ENCODE peak calls at places on chromosomes 7 and 10, in eight cellular contexts. G, E, D, K, O, I, A and W are unnamed samples.

GRCh38 chr10:106815427-106816043 is 349.0 kb downstream of the SORCS1 start:
- DNase-seq in A (no peak), O (no peak), D (no peak), K (no peak), I (no peak), E (no peak), G (no peak), W (no peak)

GRCh38 chr10:50653142-50653541 is 29.4 kb upstream of the SGMS1 start:
- DNase-seq in D (no peak), A (no peak), G (peak), E (no peak), I (peak), K (no peak), O (no peak), W (no peak)

GRCh38 chr7:77242535-77242934 is 42.9 kb upstream of the FGL2 start:
- DNase-seq in G (no peak), O (no peak), E (no peak), D (no peak), A (no peak), I (no peak), K (no peak), W (no peak)

GRCh38 chr7:138891446-138891810 is 89.8 kb downstream of the KIAA1549 start:
- DNase-seq in A (no peak), G (no peak), I (no peak), D (no peak), K (no peak), E (no peak), O (no peak), W (no peak)

GRCh38 chr7:137873524-137873923 is 26.8 kb upstream of the DGKI start:
- DNase-seq in O (no peak), G (peak), I (no peak), E (no peak), K (no peak), A (no peak), D (no peak), W (no peak)

GRCh38 chr7:36707922-36708321 is 16.4 kb downstream of the AOAH start:
- DNase-seq in K (no peak), A (no peak), G (no peak), I (no peak), D (no peak), O (no peak), E (no peak), W (no peak)

GRCh38 chr10:90407116-90407515 is 450.7 kb downstream of the HTR7 start:
- DNase-seq in D (no peak), A (no peak), G (peak), E (no peak), K (no peak), O (no peak), I (no peak), W (no peak)

GRCh38 chr7:128322040-128322643 is 21.6 kb downstream of the RBM28 start:
- DNase-seq in O (no peak), K (no peak), G (peak), D (no peak), E (no peak), I (no peak), A (no peak), W (no peak)

GRCh38 chr7:5349005-5349380 is 66.2 kb downstream of the SLC29A4 start:
- DNase-seq in I (no peak), K (no peak), O (no peak), D (no peak), G (no peak), E (no peak), A (no peak), W (no peak)

GRCh38 chr10:15280974-15281373 is 90.1 kb downstream of the FAM171A1 start:
- DNase-seq in G (no peak), K (no peak), E (no peak), D (no peak), I (no peak), O (no peak), A (no peak), W (no peak)

GRCh38 chr10:131469551-131469950 is 158.0 kb upstream of the TCERG1L start:
- DNase-seq in O (no peak), A (no peak), I (no peak), D (no peak), G (no peak), E (no peak), K (no peak), W (no peak)

GRCh38 chr10:5764422-5765297 is 48.6 kb downstream of the GDI2 start:
- DNase-seq in D (no peak), E (no peak), A (no peak), O (no peak), G (no peak), I (no peak), K (no peak), W (no peak)

GRCh38 chr7:92880212-92881090 is 44.1 kb upstream of the CDK6 start:
- DNase-seq in K (no peak), I (no peak), A (peak), G (no peak), E (peak), O (no peak), D (no peak), W (no peak)

GRCh38 chr7:44131173-44132009 is 8.0 kb upstream of the POLD2 start:
- DNase-seq in I (no peak), D (no peak), E (peak), A (no peak), O (no peak), K (peak), G (no peak), W (no peak)

GRCh38 chr10:86043236-86043635 is 323.4 kb downstream of the GRID1 start:
- DNase-seq in K (no peak), O (no peak), D (no peak), G (no peak), I (no peak), E (no peak), A (no peak), W (no peak)

GRCh38 chr7:100127866-100128601 is 1.3 kb downstream of the MBLAC1 start:
- DNase-seq in E (no peak), D (no peak), G (no peak), I (no peak), A (no peak), O (no peak), K (no peak), W (peak)

GRCh38 chr10:33025039-33025438 is 67.0 kb upstream of the ITGB1 start:
- DNase-seq in I (no peak), A (no peak), E (no peak), K (no peak), D (no peak), O (no peak), G (no peak), W (no peak)

GRCh38 chr7:151352512-151352911 is 10.9 kb downstream of the NUB1 start:
- DNase-seq in E (no peak), I (no peak), G (no peak), D (no peak), A (no peak), K (no peak), O (no peak), W (no peak)

GRCh38 chr7:114627231-114627630 is 212.6 kb downstream of the FOXP2 start:
- DNase-seq in O (no peak), G (no peak), I (no peak), D (no peak), K (no peak), A (no peak), E (no peak), W (no peak)

GRCh38 chr7:34263168-34263567 is 357.8 kb downstream of the BMPER start:
- DNase-seq in I (no peak), D (no peak), E (no peak), K (no peak), O (no peak), G (no peak), A (no peak), W (no peak)

GRCh38 chr10:97764519-97764931 is 7.3 kb downstream of the SFRP5 start:
- DNase-seq in O (no peak), A (no peak), K (no peak), G (no peak), E (no peak), I (no peak), D (peak), W (no peak)

GRCh38 chr10:64110079-64110478 is 588.9 kb downstream of the REEP3 start:
- DNase-seq in G (no peak), D (no peak), K (no peak), A (no peak), O (no peak), I (no peak), E (no peak), W (no peak)

GRCh38 chr10:124063736-124064135 is 29.7 kb downstream of the CHST15 start:
- DNase-seq in D (no peak), G (peak), A (no peak), O (peak), E (no peak), K (no peak), I (no peak), W (peak)

GRCh38 chr10:6739530-6740174 is 159.6 kb upstream of the PRKCQ start:
- DNase-seq in D (no peak), A (no peak), O (no peak), G (no peak), K (no peak), I (no peak), E (no peak), W (no peak)

GRCh38 chr10:48449501-48450232 is 143.2 kb downstream of the MAPK8 start:
- DNase-seq in D (no peak), G (no peak), K (peak), I (no peak), E (no peak), O (peak), A (peak), W (no peak)

GRCh38 chr7:129853661-129854268 is 99.0 kb downstream of the UBE2H start:
- DNase-seq in A (no peak), E (no peak), G (no peak), K (no peak), O (no peak), I (no peak), D (no peak), W (no peak)

GRCh38 chr7:19369182-19369581 is 224.0 kb upstream of the FERD3L start:
- DNase-seq in E (no peak), O (no peak), I (no peak), G (no peak), A (no peak), D (no peak), K (no peak), W (no peak)

GRCh38 chr10:113572520-113573290 is 19.9 kb downstream of the HABP2 start:
- DNase-seq in I (no peak), O (no peak), G (no peak), D (no peak), A (no peak), K (no peak), E (no peak), W (no peak)

GRCh38 chr7:138919912-138920311 is 61.3 kb downstream of the KIAA1549 start:
- DNase-seq in A (no peak), E (no peak), I (no peak), D (no peak), K (no peak), O (no peak), G (no peak), W (no peak)

GRCh38 chr10:63536678-63537077 is 15.5 kb downstream of the REEP3 start:
- DNase-seq in K (no peak), G (no peak), E (no peak), I (no peak), O (no peak), A (no peak), D (no peak), W (no peak)

DNA sequence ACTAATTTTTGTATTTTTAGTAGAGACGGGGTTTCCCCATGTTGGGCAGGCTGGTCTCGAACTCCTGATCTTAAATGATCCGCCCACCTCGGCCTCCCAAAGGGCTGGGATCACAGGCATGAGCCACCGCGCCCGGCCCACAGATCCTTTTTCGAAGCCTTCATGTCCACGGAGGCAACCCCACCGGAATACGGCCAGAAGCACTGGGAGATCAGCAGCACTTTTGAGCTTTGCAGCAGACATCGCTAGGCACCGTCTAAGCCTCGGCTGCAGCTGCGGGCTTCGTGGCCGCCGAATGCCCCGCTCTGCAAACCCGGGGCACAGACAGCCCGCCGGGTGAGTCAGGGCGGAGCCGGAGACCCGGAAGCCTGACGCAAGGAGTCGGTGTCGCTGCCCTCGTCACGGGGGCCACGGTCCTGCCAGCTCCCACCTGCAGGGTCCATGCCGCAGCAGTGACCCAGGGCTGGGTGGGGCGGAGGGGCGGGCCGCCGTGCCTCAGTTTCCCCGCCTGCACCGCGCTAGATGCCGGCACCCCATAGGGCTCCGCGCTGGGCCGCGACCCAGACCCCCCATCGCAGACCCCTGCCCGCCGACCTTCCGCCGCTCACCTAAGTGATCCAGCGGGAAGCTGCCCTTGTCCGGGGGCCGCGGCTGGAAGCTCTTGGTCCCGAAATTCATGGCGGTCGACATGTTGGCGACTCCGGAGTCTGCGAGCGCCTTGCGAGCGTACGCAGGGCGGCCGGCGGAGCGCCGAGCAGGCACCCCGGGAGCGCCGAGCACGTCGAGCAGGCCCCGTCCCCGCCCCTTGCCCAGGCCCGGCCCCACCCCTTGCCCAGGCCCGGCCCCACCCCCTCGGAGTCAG is at the start of gene COX19:
- DNase-seq in I (peak), D (peak), A (peak), K (peak), O (peak), E (peak), G (peak), W (peak)
- TF ChIP-seq POLR2A in I (peak), D (peak), A (peak), K (peak), O (peak), E (peak), G (peak), W (peak)

GRCh38 chr10:11610151-11610854 is 1.1 kb downstream of the USP6NL start:
- DNase-seq in I (no peak), E (no peak), O (no peak), G (no peak), K (no peak), D (no peak), A (no peak), W (no peak)

GRCh38 chr10:11608159-11608966 is 3.1 kb downstream of the USP6NL start:
- DNase-seq in I (no peak), D (no peak), E (no peak), O (no peak), G (no peak), K (no peak), A (no peak), W (no peak)

GRCh38 chr10:11609052-11609451 is 2.4 kb downstream of the USP6NL start:
- DNase-seq in D (no peak), E (no peak), K (no peak), I (no peak), A (no peak), G (no peak), O (no peak), W (no peak)

GRCh38 chr10:11610855-11611247 is 599 bp downstream of the USP6NL start:
- DNase-seq in I (peak), D (no peak), K (peak), G (peak), O (peak), A (no peak), E (peak), W (peak)

DNA sequence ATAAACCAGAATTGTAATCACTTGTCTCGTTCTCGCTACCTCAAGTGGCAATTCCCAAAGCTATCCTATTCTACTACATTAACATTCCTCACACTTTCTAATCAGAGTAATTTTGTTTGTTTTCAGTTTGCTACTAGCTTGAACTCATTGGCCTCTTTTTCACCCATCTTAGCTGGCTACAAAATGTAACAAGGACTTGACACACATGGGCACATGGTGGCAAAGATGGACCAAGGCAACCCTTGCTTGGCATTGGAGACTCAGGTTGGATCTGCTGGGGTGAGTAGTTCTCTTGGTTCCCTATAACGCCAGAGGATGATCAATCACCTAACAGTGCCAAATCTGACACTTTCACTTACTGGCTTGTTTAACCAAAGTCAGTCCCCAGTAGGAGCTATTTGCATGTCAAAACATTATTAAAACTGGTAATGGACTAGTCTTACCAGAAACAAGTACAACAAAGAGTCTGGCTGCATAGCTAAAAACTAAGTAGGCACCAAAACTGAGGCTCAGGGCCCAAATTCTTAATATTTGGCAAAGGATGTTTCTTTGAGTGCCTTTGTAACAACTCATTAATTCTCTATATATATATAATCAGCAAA is 1.9 kb downstream of the USP6NL start:
- DNase-seq in E (no peak), G (no peak), A (no peak), I (no peak), O (no peak), K (no peak), D (no peak), W (no peak)
- TF ChIP-seq POLR2A in E (no peak), G (no peak), A (no peak), I (no peak), O (no peak), K (no peak), D (no peak), W (no peak)

GRCh38 chr10:43137971-43138756 is at the start of gene CSGALNACT2:
- DNase-seq in D (peak), K (peak), O (peak), G (peak), A (peak), I (peak), E (peak), W (peak)
- TF ChIP-seq POLR2A in D (peak), K (peak), O (peak), G (peak), A (peak), I (peak), E (peak), W (peak)

GRCh38 chr7:28784166-28784870 is 173.8 kb downstream of the TRIL start:
- DNase-seq in D (no peak), G (peak), E (no peak), A (no peak), I (no peak), K (no peak), O (no peak), W (no peak)

GRCh38 chr7:28782362-28782761 is 175.8 kb downstream of the TRIL start:
- DNase-seq in K (no peak), I (no peak), G (no peak), E (no peak), O (no peak), A (no peak), D (no peak), W (no peak)

GRCh38 chr7:28776463-28777157 is 181.5 kb downstream of the TRIL start:
- DNase-seq in I (no peak), D (no peak), O (no peak), G (peak), E (no peak), K (no peak), A (no peak), W (no peak)

GRCh38 chr7:28778781-28779180 is 179.3 kb downstream of the TRIL start:
- DNase-seq in D (no peak), K (no peak), O (no peak), A (no peak), E (no peak), I (no peak), G (peak), W (no peak)

DNA sequence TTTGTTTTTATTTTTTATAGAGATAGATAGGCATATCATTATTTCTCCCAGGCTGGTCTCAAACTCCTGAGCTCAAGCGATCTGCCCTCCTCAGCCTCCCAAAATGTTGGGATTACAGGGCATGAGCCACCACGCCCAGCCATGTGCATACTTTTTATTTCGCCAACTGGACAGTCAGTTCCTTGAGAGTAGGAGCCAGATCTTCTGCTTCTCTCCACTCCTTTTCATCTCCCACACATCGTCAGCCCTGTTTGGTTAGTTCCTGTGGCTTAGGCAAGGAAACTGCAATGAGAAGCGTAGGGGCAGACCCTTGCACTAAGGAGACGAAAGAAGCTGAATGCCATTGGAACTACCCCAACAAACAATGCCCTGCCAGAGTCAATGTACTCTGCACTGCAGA is 178.2 kb downstream of the TRIL start:
- DNase-seq in O (no peak), I (no peak), K (no peak), G (no peak), E (no peak), A (no peak), D (no peak), W (no peak)
- TF ChIP-seq POLR2A in O (no peak), I (no peak), K (no peak), G (no peak), E (no peak), A (no peak), D (no peak), W (no peak)

GRCh38 chr10:44974082-44974627 is 4.5 kb downstream of the DEPP1 start:
- DNase-seq in A (peak), K (peak), G (no peak), E (no peak), O (no peak), I (no peak), D (no peak), W (peak)

GRCh38 chr10:44976352-44977198 is 2.0 kb downstream of the DEPP1 start:
- DNase-seq in A (peak), I (peak), O (no peak), G (no peak), E (no peak), K (peak), D (no peak), W (no peak)

GRCh38 chr10:44973323-44974081 is 5.1 kb downstream of the DEPP1 start:
- DNase-seq in I (no peak), D (no peak), G (no peak), A (peak), O (no peak), K (peak), E (no peak), W (no peak)

GRCh38 chr10:44975487-44976331 is 2.9 kb downstream of the DEPP1 start:
- DNase-seq in G (peak), I (peak), O (peak), E (no peak), A (peak), D (no peak), K (peak), W (peak)

GRCh38 chr10:44974628-44975431 is 3.8 kb downstream of the DEPP1 start:
- DNase-seq in K (peak), G (no peak), O (peak), D (peak), A (peak), I (peak), E (peak), W (peak)
- TF ChIP-seq POLR2A in K (peak), G (peak), O (peak), D (no peak), A (no peak), I (peak), E (no peak), W (peak)